ENCODE peak calls at places on chromosomes 4 and X, in nine cellular contexts. One of them, this sample, is unnamed.
A peak's percentile ranks its signal among the peaks of the same experiment; 100 is the strongest.

GRCh38 chrX:74613350-74614192 is 853 bp downstream of the RLIM start:
- DNase-seq in brain microvascular endothelial cell: peak; percentile 6
- DNase-seq in stimulated activated CD8-positive, alpha-beta memory T cell treated with anti-CD3 and anti-CD28 coated beads, Interleukin-4, amount 100 ng/mL, for 48 hours: no peak
- DNase-seq in A549: peak; percentile 23
- DNase-seq in cardiac muscle cell: peak; percentile 51
- DNase-seq in activated naive CD4-positive, alpha-beta T cell treated with anti-CD3 and anti-CD28 coated beads, Interleukin-2, amount 10 ng/mL, durations not matched to agents 7 days and 5 days: no peak
- DNase-seq in mesenchymal stem cell: peak; percentile 33
- DNase-seq in MV-4-11: peak; percentile 12
- DNase-seq in PC-3: peak; percentile 6
- DNase-seq in this sample: no peak

GRCh38 chrX:54422168-54422567 is 18.0 kb upstream of the TSR2 start:
- DNase-seq in cardiac muscle cell: no peak
- DNase-seq in activated naive CD4-positive, alpha-beta T cell treated with anti-CD3 and anti-CD28 coated beads, Interleukin-2, amount 10 ng/mL, durations not matched to agents 7 days and 5 days: no peak
- DNase-seq in brain microvascular endothelial cell: no peak
- DNase-seq in stimulated activated CD8-positive, alpha-beta memory T cell treated with anti-CD3 and anti-CD28 coated beads, Interleukin-4, amount 100 ng/mL, for 48 hours: no peak
- DNase-seq in mesenchymal stem cell: no peak
- DNase-seq in PC-3: no peak
- DNase-seq in A549: no peak
- DNase-seq in MV-4-11: no peak
- DNase-seq in this sample: no peak

GRCh38 chrX:36434521-36434920 is 515.0 kb downstream of the CFAP47 start:
- DNase-seq in A549: no peak
- DNase-seq in mesenchymal stem cell: no peak
- DNase-seq in activated naive CD4-positive, alpha-beta T cell treated with anti-CD3 and anti-CD28 coated beads, Interleukin-2, amount 10 ng/mL, durations not matched to agents 7 days and 5 days: no peak
- DNase-seq in stimulated activated CD8-positive, alpha-beta memory T cell treated with anti-CD3 and anti-CD28 coated beads, Interleukin-4, amount 100 ng/mL, for 48 hours: no peak
- DNase-seq in MV-4-11: no peak
- DNase-seq in cardiac muscle cell: no peak
- DNase-seq in brain microvascular endothelial cell: no peak
- DNase-seq in PC-3: peak; percentile 8
- DNase-seq in this sample: no peak

GRCh38 chr4:73777612-73778011 is 37.2 kb downstream of the CXCL8 start:
- DNase-seq in brain microvascular endothelial cell: peak; percentile 24
- DNase-seq in cardiac muscle cell: peak; percentile 28
- DNase-seq in mesenchymal stem cell: no peak
- DNase-seq in activated naive CD4-positive, alpha-beta T cell treated with anti-CD3 and anti-CD28 coated beads, Interleukin-2, amount 10 ng/mL, durations not matched to agents 7 days and 5 days: no peak
- DNase-seq in A549: no peak
- DNase-seq in stimulated activated CD8-positive, alpha-beta memory T cell treated with anti-CD3 and anti-CD28 coated beads, Interleukin-4, amount 100 ng/mL, for 48 hours: no peak
- DNase-seq in PC-3: peak; percentile 47
- DNase-seq in MV-4-11: no peak
- DNase-seq in this sample: no peak

GRCh38 chr4:112939901-112940300 is 109.6 kb upstream of the ANK2 start:
- DNase-seq in brain microvascular endothelial cell: no peak
- DNase-seq in mesenchymal stem cell: no peak
- DNase-seq in A549: no peak
- DNase-seq in cardiac muscle cell: no peak
- DNase-seq in stimulated activated CD8-positive, alpha-beta memory T cell treated with anti-CD3 and anti-CD28 coated beads, Interleukin-4, amount 100 ng/mL, for 48 hours: no peak
- DNase-seq in PC-3: peak; percentile 4
- DNase-seq in MV-4-11: no peak
- DNase-seq in activated naive CD4-positive, alpha-beta T cell treated with anti-CD3 and anti-CD28 coated beads, Interleukin-2, amount 10 ng/mL, durations not matched to agents 7 days and 5 days: no peak
- DNase-seq in this sample: no peak

GRCh38 chrX:1380672-1381233 is 11.2 kb downstream of the SLC25A6 start:
- DNase-seq in cardiac muscle cell: no peak
- DNase-seq in A549: no peak
- DNase-seq in PC-3: no peak
- DNase-seq in brain microvascular endothelial cell: no peak
- DNase-seq in activated naive CD4-positive, alpha-beta T cell treated with anti-CD3 and anti-CD28 coated beads, Interleukin-2, amount 10 ng/mL, durations not matched to agents 7 days and 5 days: peak; percentile 20
- DNase-seq in mesenchymal stem cell: peak; percentile 26
- DNase-seq in MV-4-11: no peak
- DNase-seq in stimulated activated CD8-positive, alpha-beta memory T cell treated with anti-CD3 and anti-CD28 coated beads, Interleukin-4, amount 100 ng/mL, for 48 hours: peak; percentile 56
- DNase-seq in this sample: no peak

GRCh38 chr4:142414336-142414945 is 431.7 kb downstream of the INPP4B start:
- DNase-seq in cardiac muscle cell: no peak
- DNase-seq in PC-3: no peak
- DNase-seq in stimulated activated CD8-positive, alpha-beta memory T cell treated with anti-CD3 and anti-CD28 coated beads, Interleukin-4, amount 100 ng/mL, for 48 hours: no peak
- DNase-seq in mesenchymal stem cell: no peak
- DNase-seq in A549: no peak
- DNase-seq in brain microvascular endothelial cell: no peak
- DNase-seq in MV-4-11: no peak
- DNase-seq in activated naive CD4-positive, alpha-beta T cell treated with anti-CD3 and anti-CD28 coated beads, Interleukin-2, amount 10 ng/mL, durations not matched to agents 7 days and 5 days: no peak
- DNase-seq in this sample: no peak

GRCh38 chrX:132958086-132958703 is at the start of gene HS6ST2:
- DNase-seq in activated naive CD4-positive, alpha-beta T cell treated with anti-CD3 and anti-CD28 coated beads, Interleukin-2, amount 10 ng/mL, durations not matched to agents 7 days and 5 days: peak; percentile 23
- DNase-seq in mesenchymal stem cell: peak; percentile 14
- DNase-seq in PC-3: no peak
- DNase-seq in brain microvascular endothelial cell: no peak
- DNase-seq in cardiac muscle cell: no peak
- DNase-seq in MV-4-11: no peak
- DNase-seq in A549: no peak
- DNase-seq in stimulated activated CD8-positive, alpha-beta memory T cell treated with anti-CD3 and anti-CD28 coated beads, Interleukin-4, amount 100 ng/mL, for 48 hours: no peak
- DNase-seq in this sample: peak; percentile 58

GRCh38 chr4:144591401-144591800 is 54.6 kb upstream of the HHIP start:
- DNase-seq in MV-4-11: no peak
- DNase-seq in activated naive CD4-positive, alpha-beta T cell treated with anti-CD3 and anti-CD28 coated beads, Interleukin-2, amount 10 ng/mL, durations not matched to agents 7 days and 5 days: no peak
- DNase-seq in stimulated activated CD8-positive, alpha-beta memory T cell treated with anti-CD3 and anti-CD28 coated beads, Interleukin-4, amount 100 ng/mL, for 48 hours: no peak
- DNase-seq in A549: no peak
- DNase-seq in mesenchymal stem cell: peak; percentile 20
- DNase-seq in cardiac muscle cell: peak; percentile 90
- DNase-seq in brain microvascular endothelial cell: peak; percentile 59
- DNase-seq in PC-3: peak; percentile 74
- DNase-seq in this sample: no peak

GRCh38 chrX:14964500-14964899 is 91.3 kb downstream of the MOSPD2 start:
- DNase-seq in activated naive CD4-positive, alpha-beta T cell treated with anti-CD3 and anti-CD28 coated beads, Interleukin-2, amount 10 ng/mL, durations not matched to agents 7 days and 5 days: no peak
- DNase-seq in MV-4-11: no peak
- DNase-seq in cardiac muscle cell: peak; percentile 5
- DNase-seq in mesenchymal stem cell: peak; percentile 23
- DNase-seq in PC-3: peak; percentile 62
- DNase-seq in stimulated activated CD8-positive, alpha-beta memory T cell treated with anti-CD3 and anti-CD28 coated beads, Interleukin-4, amount 100 ng/mL, for 48 hours: no peak
- DNase-seq in brain microvascular endothelial cell: peak; percentile 13
- DNase-seq in A549: no peak
- DNase-seq in this sample: no peak

GRCh38 chr4:160375746-160376452 is 1273.0 kb downstream of the RAPGEF2 start:
- DNase-seq in A549: no peak
- DNase-seq in cardiac muscle cell: no peak
- DNase-seq in mesenchymal stem cell: peak; percentile 11
- DNase-seq in brain microvascular endothelial cell: peak; percentile 52
- DNase-seq in PC-3: peak; percentile 13
- DNase-seq in MV-4-11: no peak
- DNase-seq in stimulated activated CD8-positive, alpha-beta memory T cell treated with anti-CD3 and anti-CD28 coated beads, Interleukin-4, amount 100 ng/mL, for 48 hours: no peak
- DNase-seq in activated naive CD4-positive, alpha-beta T cell treated with anti-CD3 and anti-CD28 coated beads, Interleukin-2, amount 10 ng/mL, durations not matched to agents 7 days and 5 days: no peak
- DNase-seq in this sample: no peak

GRCh38 chr4:94678896-94679295 is 78.9 kb upstream of the BMPR1B start:
- DNase-seq in PC-3: peak; percentile 46
- DNase-seq in A549: no peak
- DNase-seq in activated naive CD4-positive, alpha-beta T cell treated with anti-CD3 and anti-CD28 coated beads, Interleukin-2, amount 10 ng/mL, durations not matched to agents 7 days and 5 days: no peak
- DNase-seq in brain microvascular endothelial cell: no peak
- DNase-seq in cardiac muscle cell: no peak
- DNase-seq in mesenchymal stem cell: no peak
- DNase-seq in MV-4-11: no peak
- DNase-seq in stimulated activated CD8-positive, alpha-beta memory T cell treated with anti-CD3 and anti-CD28 coated beads, Interleukin-4, amount 100 ng/mL, for 48 hours: no peak
- DNase-seq in this sample: no peak

GRCh38 chr4:76733380-76733779 is 164.6 kb downstream of the SOWAHB start:
- DNase-seq in PC-3: peak; percentile 70
- DNase-seq in cardiac muscle cell: no peak
- DNase-seq in mesenchymal stem cell: no peak
- DNase-seq in A549: no peak
- DNase-seq in brain microvascular endothelial cell: no peak
- DNase-seq in MV-4-11: no peak
- DNase-seq in stimulated activated CD8-positive, alpha-beta memory T cell treated with anti-CD3 and anti-CD28 coated beads, Interleukin-4, amount 100 ng/mL, for 48 hours: no peak
- DNase-seq in activated naive CD4-positive, alpha-beta T cell treated with anti-CD3 and anti-CD28 coated beads, Interleukin-2, amount 10 ng/mL, durations not matched to agents 7 days and 5 days: no peak
- DNase-seq in this sample: peak; percentile 54

GRCh38 chr4:95850161-95850560 is 10.3 kb downstream of the PDHA2 start:
- DNase-seq in activated naive CD4-positive, alpha-beta T cell treated with anti-CD3 and anti-CD28 coated beads, Interleukin-2, amount 10 ng/mL, durations not matched to agents 7 days and 5 days: no peak
- DNase-seq in mesenchymal stem cell: no peak
- DNase-seq in PC-3: no peak
- DNase-seq in cardiac muscle cell: no peak
- DNase-seq in stimulated activated CD8-positive, alpha-beta memory T cell treated with anti-CD3 and anti-CD28 coated beads, Interleukin-4, amount 100 ng/mL, for 48 hours: no peak
- DNase-seq in MV-4-11: no peak
- DNase-seq in brain microvascular endothelial cell: no peak
- DNase-seq in A549: no peak
- DNase-seq in this sample: no peak

GRCh38 chr4:183192566-183192965 is 93.5 kb downstream of the WWC2 start:
- DNase-seq in brain microvascular endothelial cell: no peak
- DNase-seq in activated naive CD4-positive, alpha-beta T cell treated with anti-CD3 and anti-CD28 coated beads, Interleukin-2, amount 10 ng/mL, durations not matched to agents 7 days and 5 days: no peak
- DNase-seq in mesenchymal stem cell: no peak
- DNase-seq in stimulated activated CD8-positive, alpha-beta memory T cell treated with anti-CD3 and anti-CD28 coated beads, Interleukin-4, amount 100 ng/mL, for 48 hours: no peak
- DNase-seq in PC-3: no peak
- DNase-seq in A549: no peak
- DNase-seq in MV-4-11: no peak
- DNase-seq in cardiac muscle cell: no peak
- DNase-seq in this sample: no peak

GRCh38 chr4:107997794-107998193 is 8.1 kb downstream of the HADH start:
- DNase-seq in A549: no peak
- DNase-seq in mesenchymal stem cell: no peak
- DNase-seq in activated naive CD4-positive, alpha-beta T cell treated with anti-CD3 and anti-CD28 coated beads, Interleukin-2, amount 10 ng/mL, durations not matched to agents 7 days and 5 days: no peak
- DNase-seq in MV-4-11: no peak
- DNase-seq in brain microvascular endothelial cell: no peak
- DNase-seq in stimulated activated CD8-positive, alpha-beta memory T cell treated with anti-CD3 and anti-CD28 coated beads, Interleukin-4, amount 100 ng/mL, for 48 hours: no peak
- DNase-seq in cardiac muscle cell: no peak
- DNase-seq in PC-3: no peak
- DNase-seq in this sample: no peak

GRCh38 chrX:115183980-115184379 is 5.2 kb upstream of the RBMXL3 start:
- DNase-seq in stimulated activated CD8-positive, alpha-beta memory T cell treated with anti-CD3 and anti-CD28 coated beads, Interleukin-4, amount 100 ng/mL, for 48 hours: no peak
- DNase-seq in brain microvascular endothelial cell: no peak
- DNase-seq in A549: no peak
- DNase-seq in MV-4-11: no peak
- DNase-seq in mesenchymal stem cell: peak; percentile 66
- DNase-seq in cardiac muscle cell: no peak
- DNase-seq in PC-3: peak; percentile 51
- DNase-seq in activated naive CD4-positive, alpha-beta T cell treated with anti-CD3 and anti-CD28 coated beads, Interleukin-2, amount 10 ng/mL, durations not matched to agents 7 days and 5 days: no peak
- DNase-seq in this sample: no peak

GRCh38 chrX:78979789-78980464 is 34.7 kb downstream of the P2RY10 start:
- DNase-seq in mesenchymal stem cell: no peak
- DNase-seq in PC-3: peak; percentile 28
- DNase-seq in stimulated activated CD8-positive, alpha-beta memory T cell treated with anti-CD3 and anti-CD28 coated beads, Interleukin-4, amount 100 ng/mL, for 48 hours: no peak
- DNase-seq in A549: no peak
- DNase-seq in MV-4-11: peak; percentile 64
- DNase-seq in activated naive CD4-positive, alpha-beta T cell treated with anti-CD3 and anti-CD28 coated beads, Interleukin-2, amount 10 ng/mL, durations not matched to agents 7 days and 5 days: no peak
- DNase-seq in brain microvascular endothelial cell: peak; percentile 64
- DNase-seq in cardiac muscle cell: peak; percentile 3
- DNase-seq in this sample: no peak

GRCh38 chr4:92359481-92359880 is 55.7 kb downstream of the GRID2 start:
- DNase-seq in A549: no peak
- DNase-seq in brain microvascular endothelial cell: no peak
- DNase-seq in cardiac muscle cell: no peak
- DNase-seq in MV-4-11: no peak
- DNase-seq in mesenchymal stem cell: no peak
- DNase-seq in PC-3: no peak
- DNase-seq in stimulated activated CD8-positive, alpha-beta memory T cell treated with anti-CD3 and anti-CD28 coated beads, Interleukin-4, amount 100 ng/mL, for 48 hours: no peak
- DNase-seq in activated naive CD4-positive, alpha-beta T cell treated with anti-CD3 and anti-CD28 coated beads, Interleukin-2, amount 10 ng/mL, durations not matched to agents 7 days and 5 days: no peak
- DNase-seq in this sample: no peak

GRCh38 chr4:2044119-2044485 is 15.0 kb upstream of the NAT8L start:
- DNase-seq in stimulated activated CD8-positive, alpha-beta memory T cell treated with anti-CD3 and anti-CD28 coated beads, Interleukin-4, amount 100 ng/mL, for 48 hours: no peak
- DNase-seq in MV-4-11: no peak
- DNase-seq in cardiac muscle cell: no peak
- DNase-seq in PC-3: no peak
- DNase-seq in activated naive CD4-positive, alpha-beta T cell treated with anti-CD3 and anti-CD28 coated beads, Interleukin-2, amount 10 ng/mL, durations not matched to agents 7 days and 5 days: no peak
- DNase-seq in A549: no peak
- DNase-seq in brain microvascular endothelial cell: no peak
- DNase-seq in mesenchymal stem cell: no peak
- DNase-seq in this sample: no peak

GRCh38 chr4:87555751-87556619 is 26.8 kb upstream of the SPARCL1 start:
- DNase-seq in cardiac muscle cell: peak; percentile 76
- DNase-seq in activated naive CD4-positive, alpha-beta T cell treated with anti-CD3 and anti-CD28 coated beads, Interleukin-2, amount 10 ng/mL, durations not matched to agents 7 days and 5 days: no peak
- DNase-seq in mesenchymal stem cell: peak; percentile 60
- DNase-seq in PC-3: peak; percentile 89
- DNase-seq in A549: peak; percentile 14
- DNase-seq in MV-4-11: peak; percentile 41
- DNase-seq in stimulated activated CD8-positive, alpha-beta memory T cell treated with anti-CD3 and anti-CD28 coated beads, Interleukin-4, amount 100 ng/mL, for 48 hours: no peak
- DNase-seq in brain microvascular endothelial cell: peak; percentile 69
- DNase-seq in this sample: peak; percentile 57

GRCh38 chrX:102712967-102713677 is 874 bp downstream of the GPRASP2 start:
- DNase-seq in activated naive CD4-positive, alpha-beta T cell treated with anti-CD3 and anti-CD28 coated beads, Interleukin-2, amount 10 ng/mL, durations not matched to agents 7 days and 5 days: no peak
- DNase-seq in MV-4-11: no peak
- DNase-seq in mesenchymal stem cell: peak; percentile 66
- DNase-seq in PC-3: peak; percentile 66
- DNase-seq in cardiac muscle cell: peak; percentile 71
- DNase-seq in brain microvascular endothelial cell: peak; percentile 34
- DNase-seq in A549: peak; percentile 55
- DNase-seq in stimulated activated CD8-positive, alpha-beta memory T cell treated with anti-CD3 and anti-CD28 coated beads, Interleukin-4, amount 100 ng/mL, for 48 hours: no peak
- DNase-seq in this sample: peak; percentile 40

This sample was measured in PC-9.